ENCODE peak calls at places on chromosomes 13 and 19, in five cellular contexts. S is neural crest cell, O is OCI-LY7, E is breast epithelium, Z is lower leg skin. H is an unnamed sample.

GRCh38 chr13:60790620-60791019 is 393.6 kb downstream of the TDRD3 start:
- DNase-seq in S (no peak), O (no peak), E (no peak), Z (no peak), H (no peak)

GRCh38 chr13:44280461-44280860 is 93.2 kb upstream of the SERP2 start:
- DNase-seq in S (no peak), O (no peak), E (no peak), Z (peak), H (no peak)

GRCh38 chr13:90485441-90485840 is 862.0 kb upstream of the MIR17HG start:
- DNase-seq in S (no peak), O (no peak), E (no peak), Z (no peak), H (no peak)

GRCh38 chr19:5492813-5493409 is 37.7 kb downstream of the ZNRF4 start:
- DNase-seq in S (peak), O (no peak), E (no peak), Z (no peak), H (no peak)

GRCh38 chr19:35063940-35064818 is 22.7 kb downstream of the HPN start:
- DNase-seq in S (no peak), O (no peak), E (no peak), Z (no peak), H (no peak)

GRCh38 chr19:35963514-35963913 is 27.3 kb downstream of the LRFN3 start:
- DNase-seq in S (peak), O (no peak), E (no peak), Z (no peak), H (no peak)

GRCh38 chr19:4059493-4059880 is 7.2 kb downstream of the ZBTB7A start:
- DNase-seq in S (no peak), O (no peak), E (no peak), Z (no peak), H (no peak)

GRCh38 chr13:31399690-31400089 is 199.9 kb downstream of the B3GLCT start:
- DNase-seq in S (no peak), O (no peak), E (no peak), Z (no peak), H (no peak)

GRCh38 chr19:41939861-41940442 is 11.7 kb upstream of the ERFL start:
- DNase-seq in S (peak), O (peak), E (no peak), Z (no peak), H (no peak)

GRCh38 chr13:28031220-28031903 is 42.9 kb upstream of the URAD start:
- DNase-seq in S (no peak), O (no peak), E (peak), Z (peak), H (no peak)

GRCh38 chr19:13155472-13156284 is 5.5 kb downstream of the IER2 start:
- DNase-seq in S (peak), O (peak), E (peak), Z (peak), H (peak)
- TF ChIP-seq CTCF in S (no peak), O (no peak), E (no peak), Z (no peak), H (no peak)

GRCh38 chr13:98492335-98493034 is 84.4 kb downstream of the STK24 start:
- DNase-seq in S (no peak), O (no peak), E (no peak), Z (no peak), H (no peak)
- TF ChIP-seq CTCF in S (no peak), O (no peak), E (no peak), Z (no peak), H (no peak)

GRCh38 chr13:94607939-94608338 is 6.3 kb downstream of the GPR180 start:
- DNase-seq in S (no peak), O (no peak), E (no peak), Z (no peak), H (no peak)

GRCh38 chr13:94609196-94609595 is 7.5 kb downstream of the GPR180 start:
- DNase-seq in S (no peak), O (no peak), E (no peak), Z (no peak), H (no peak)

GRCh38 chr13:94610475-94610874 is 8.8 kb downstream of the GPR180 start:
- DNase-seq in S (no peak), O (no peak), E (no peak), Z (no peak), H (no peak)

GRCh38 chr13:94608586-94608985 is 6.9 kb downstream of the GPR180 start:
- DNase-seq in S (no peak), O (no peak), E (no peak), Z (no peak), H (no peak)

GRCh38 chr13:94607056-94607455 is 5.4 kb downstream of the GPR180 start:
- DNase-seq in S (no peak), O (no peak), E (no peak), Z (no peak), H (no peak)
- TF ChIP-seq CTCF in S (no peak), O (no peak), E (no peak), Z (no peak), H (no peak)

GRCh38 chr13:92487238-92487637 is 739.4 kb upstream of the GPC6 start:
- DNase-seq in S (no peak), O (no peak), E (no peak), Z (no peak), H (no peak)
- TF ChIP-seq CTCF in S (no peak), O (no peak), E (no peak), Z (no peak), H (no peak)

GRCh38 chr13:91557328-91557727 is 158.9 kb downstream of the GPC5 start:
- DNase-seq in S (no peak), O (no peak), E (no peak), Z (no peak), H (no peak)
- TF ChIP-seq CTCF in S (no peak), O (no peak), E (no peak), Z (no peak), H (no peak)

DNA sequence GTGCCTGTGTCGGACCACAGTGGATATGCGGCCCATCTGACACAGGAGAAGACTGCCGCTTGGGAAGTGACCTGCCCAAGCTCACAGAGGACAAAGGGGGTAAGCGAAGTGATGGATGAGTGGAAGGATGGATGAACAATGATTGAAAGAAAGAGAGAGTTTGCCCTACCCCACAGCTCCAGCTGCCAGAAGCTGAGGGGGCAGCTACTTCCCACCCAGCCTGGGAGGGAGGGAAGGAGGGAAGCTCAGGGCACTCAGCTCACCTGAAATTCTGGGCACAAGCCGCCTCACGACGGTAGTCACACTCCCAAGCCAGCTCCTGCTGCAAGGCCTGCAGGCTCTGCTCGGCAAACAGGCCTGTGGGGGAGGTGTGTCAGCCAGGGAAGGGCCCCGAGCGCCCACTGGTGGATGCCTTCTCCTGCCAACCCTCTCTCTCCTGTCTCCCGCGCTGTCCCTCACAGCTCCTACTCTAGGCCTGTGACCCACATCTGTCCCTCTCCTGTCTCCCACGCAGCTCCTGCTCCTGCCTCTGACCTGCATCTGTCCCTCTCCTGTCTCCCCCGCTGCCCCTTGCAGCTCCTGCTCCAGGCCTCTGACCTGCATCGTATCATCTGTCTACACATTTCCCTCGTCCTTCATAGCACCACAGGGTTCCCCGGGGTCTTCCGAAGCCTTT is 12.0 kb upstream of the NUMBL start:
- DNase-seq in S (no peak), O (no peak), E (no peak), Z (no peak), H (no peak)
- TF ChIP-seq CTCF in S (peak), O (no peak), E (peak), Z (no peak), H (no peak)

DNA sequence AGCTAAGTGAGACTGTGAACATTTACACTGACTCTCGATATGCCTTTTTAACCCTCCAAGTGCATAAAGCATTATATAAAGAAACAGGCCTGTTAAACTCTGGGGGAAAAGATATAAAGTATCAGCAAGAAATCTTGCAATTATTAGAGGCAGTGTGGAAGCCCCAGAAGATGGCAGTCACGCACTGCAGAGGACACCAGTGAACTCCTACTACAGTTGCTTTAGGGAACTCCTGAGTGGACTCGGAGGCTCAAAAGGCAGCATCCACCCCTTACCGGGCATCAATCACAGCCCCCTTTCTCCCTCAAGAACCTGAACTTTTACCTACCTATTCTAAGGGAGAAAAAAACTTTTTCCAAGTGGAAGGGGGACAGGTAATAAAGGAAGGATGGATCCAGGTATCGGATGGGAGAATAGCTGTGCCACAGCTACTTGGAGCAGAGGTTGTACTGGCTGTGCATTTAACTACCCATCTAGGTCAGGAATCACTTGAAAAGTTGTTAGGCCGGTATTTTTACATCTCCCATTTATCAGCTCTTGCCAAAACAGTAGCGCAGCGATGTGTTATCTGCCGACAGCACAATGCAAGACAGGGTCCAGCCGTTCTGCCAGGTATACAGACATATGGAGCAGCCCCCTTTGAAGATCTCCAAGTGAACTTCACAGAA is 80.1 kb downstream of the ZNF486 start:
- DNase-seq in S (peak), O (peak), E (no peak), Z (no peak), H (no peak)
- TF ChIP-seq CTCF in S (peak), O (peak), E (no peak), Z (no peak), H (no peak)

GRCh38 chr13:45812599-45813372 is 38.8 kb downstream of the SIAH3 start:
- DNase-seq in S (no peak), O (no peak), E (no peak), Z (no peak), H (no peak)

GRCh38 chr13:45821861-45822260 is 29.7 kb downstream of the SIAH3 start:
- DNase-seq in S (no peak), O (no peak), E (no peak), Z (no peak), H (no peak)

GRCh38 chr13:45823583-45823982 is 28.0 kb downstream of the SIAH3 start:
- DNase-seq in S (no peak), O (no peak), E (no peak), Z (no peak), H (no peak)

GRCh38 chr13:45820106-45820838 is 31.3 kb downstream of the SIAH3 start:
- DNase-seq in S (no peak), O (no peak), E (no peak), Z (no peak), H (no peak)

DNA sequence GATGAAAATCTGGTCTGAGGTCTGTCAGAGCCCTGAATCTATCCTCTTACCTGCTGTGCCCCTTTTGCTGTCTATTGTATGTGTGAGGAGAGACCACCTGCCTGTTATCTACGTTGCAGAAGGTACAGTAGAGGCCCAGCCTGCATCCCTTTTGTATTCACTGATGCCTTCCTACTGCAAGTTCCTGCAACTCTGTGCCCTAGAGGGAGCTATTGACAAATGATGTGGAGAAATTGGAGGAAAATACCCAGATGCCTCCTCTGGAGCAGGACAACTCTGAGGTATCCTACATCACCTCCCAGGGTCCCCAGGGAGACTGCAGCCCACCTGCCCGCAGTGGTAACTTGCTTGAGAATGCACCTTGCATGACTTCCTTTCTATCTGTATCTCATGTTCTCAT is 33.7 kb downstream of the SIAH3 start:
- DNase-seq in S (no peak), O (no peak), E (no peak), Z (no peak), H (no peak)
- TF ChIP-seq CTCF in S (no peak), O (peak), E (no peak), Z (no peak), H (no peak)

H was measured in omental fat pad.